ENCODE peak calls at places on chromosomes 12 and 14, in eight cellular contexts. I, S, U, N, W, M, Z and X are unnamed samples.

GRCh38 chr12:56326126-56326525 is 7.7 kb downstream of the PAN2 start:
- DNase-seq in Z (no peak), S (no peak), I (no peak), M (no peak), W (no peak), U (no peak), N (no peak), X (no peak)

GRCh38 chr14:74950795-74951442 is 4.5 kb downstream of the PGF start:
- DNase-seq in W (no peak), M (no peak), U (no peak), I (no peak), N (no peak), S (peak; percentile 35), Z (no peak), X (no peak)

GRCh38 chr12:101459642-101460346 is 15.3 kb upstream of the SPIC start:
- DNase-seq in W (peak; percentile 51), M (no peak), S (no peak), N (no peak), Z (no peak), U (no peak), I (no peak), X (no peak)

GRCh38 chr14:64708148-64709004 is 4.2 kb downstream of the PLEKHG3 start:
- DNase-seq in M (peak; percentile 68), N (no peak), U (no peak), Z (no peak), I (no peak), W (no peak), S (peak; percentile 77), X (no peak)

GRCh38 chr14:64707661-64708060 is 3.4 kb downstream of the PLEKHG3 start:
- DNase-seq in N (no peak), M (no peak), W (peak; percentile 60), U (no peak), Z (no peak), I (no peak), S (peak; percentile 9), X (no peak)

GRCh38 chr12:84986586-84986985 is 49.5 kb downstream of the TSPAN19 start:
- DNase-seq in N (no peak), U (no peak), Z (peak; percentile 60), W (no peak), I (no peak), M (no peak), S (no peak), X (no peak)

GRCh38 chr14:105171004-105171673 is 2.6 kb upstream of the JAG2 start:
- DNase-seq in W (no peak), Z (no peak), S (no peak), M (no peak), I (no peak), U (no peak), N (peak; percentile 59), X (no peak)

GRCh38 chr14:93333631-93334095 is 827 bp upstream of the BTBD7 start:
- DNase-seq in Z (no peak), N (no peak), M (no peak), U (no peak), I (no peak), S (no peak), W (no peak), X (no peak)

GRCh38 chr12:67355428-67356385 is 86.5 kb downstream of the CAND1 start:
- DNase-seq in W (peak; percentile 40), Z (peak; percentile 38), I (peak; percentile 3), N (peak; percentile 73), U (no peak), S (no peak), M (no peak), X (peak; percentile 23)